ENCODE peak calls at places on chromosomes 1 and 21, in ten cellular contexts. L, U, N, J, V, R, A, P, E and H are unnamed samples.

GRCh38 chr1:244353572-244354091 is 98.1 kb downstream of the ADSS2 start:
- DNase-seq in R (peak; percentile 96), L (peak; percentile 40), N (peak; percentile 76), E (peak; percentile 30), P (peak; percentile 30), J (no peak), A (peak; percentile 69), U (no peak), V (peak; percentile 97), H (peak; percentile 83)

GRCh38 chr1:179079113-179079761 is 2.6 kb upstream of the TOR3A start:
- DNase-seq in E (peak; percentile 81), L (no peak), R (peak; percentile 88), J (no peak), A (peak; percentile 54), U (no peak), V (peak; percentile 81), P (peak; percentile 65), N (peak; percentile 41), H (peak; percentile 82)

GRCh38 chr1:235131961-235132360 is 3.3 kb upstream of the TOMM20 start:
- DNase-seq in J (no peak), L (no peak), E (no peak), P (no peak), A (no peak), R (peak; percentile 26), V (no peak), N (no peak), U (no peak), H (no peak)

GRCh38 chr1:201517631-201518030 is 10.7 kb upstream of the CSRP1 start:
- DNase-seq in U (no peak), L (no peak), E (no peak), A (no peak), R (no peak), P (peak; percentile 16), V (no peak), J (no peak), N (no peak), H (peak; percentile 48)

GRCh38 chr1:25959626-25960025 is 38.2 kb downstream of the PAFAH2 start:
- DNase-seq in E (no peak), N (no peak), V (peak; percentile 60), P (no peak), L (no peak), U (no peak), J (no peak), A (no peak), R (no peak), H (no peak)

GRCh38 chr1:230037261-230037660 is 29.8 kb upstream of the GALNT2 start:
- DNase-seq in E (no peak), N (no peak), L (no peak), V (no peak), P (no peak), A (no peak), R (no peak), U (no peak), J (no peak), H (no peak)

GRCh38 chr21:39633770-39634181 is 21.0 kb downstream of the B3GALT5 start:
- DNase-seq in N (no peak), E (no peak), J (no peak), R (peak; percentile 5), U (no peak), A (no peak), P (no peak), V (peak; percentile 92), L (no peak), H (peak; percentile 92)

GRCh38 chr21:28283652-28284490 is 708.8 kb downstream of the LTN1 start:
- DNase-seq in E (no peak), U (no peak), P (peak; percentile 27), R (peak; percentile 89), V (peak; percentile 94), L (no peak), A (no peak), J (no peak), N (no peak), H (peak; percentile 73)

GRCh38 chr1:236394016-236394481 is at the start of gene EDARADD:
- DNase-seq in A (no peak), J (no peak), V (no peak), E (no peak), R (peak; percentile 6), N (no peak), U (no peak), L (no peak), P (no peak), H (peak; percentile 11)

GRCh38 chr1:230498704-230499103 is 72.6 kb upstream of the PGBD5 start:
- DNase-seq in E (no peak), P (no peak), U (no peak), N (no peak), J (no peak), R (no peak), A (no peak), L (no peak), V (no peak), H (no peak)

GRCh38 chr1:32007591-32007940 is 6.1 kb upstream of the KHDRBS1 start:
- DNase-seq in E (no peak), A (no peak), P (no peak), J (no peak), L (no peak), N (no peak), R (no peak), U (no peak), V (no peak), H (no peak)

GRCh38 chr1:245319161-245319560 is 164.4 kb downstream of the KIF26B start:
- DNase-seq in L (no peak), E (no peak), P (no peak), V (no peak), J (no peak), R (no peak), N (no peak), U (no peak), A (no peak), H (no peak)

GRCh38 chr21:31777857-31778256 is 45.9 kb upstream of the SCAF4 start:
- DNase-seq in N (no peak), L (no peak), U (no peak), R (no peak), V (no peak), J (no peak), E (no peak), A (no peak), P (no peak), H (no peak)

DNA sequence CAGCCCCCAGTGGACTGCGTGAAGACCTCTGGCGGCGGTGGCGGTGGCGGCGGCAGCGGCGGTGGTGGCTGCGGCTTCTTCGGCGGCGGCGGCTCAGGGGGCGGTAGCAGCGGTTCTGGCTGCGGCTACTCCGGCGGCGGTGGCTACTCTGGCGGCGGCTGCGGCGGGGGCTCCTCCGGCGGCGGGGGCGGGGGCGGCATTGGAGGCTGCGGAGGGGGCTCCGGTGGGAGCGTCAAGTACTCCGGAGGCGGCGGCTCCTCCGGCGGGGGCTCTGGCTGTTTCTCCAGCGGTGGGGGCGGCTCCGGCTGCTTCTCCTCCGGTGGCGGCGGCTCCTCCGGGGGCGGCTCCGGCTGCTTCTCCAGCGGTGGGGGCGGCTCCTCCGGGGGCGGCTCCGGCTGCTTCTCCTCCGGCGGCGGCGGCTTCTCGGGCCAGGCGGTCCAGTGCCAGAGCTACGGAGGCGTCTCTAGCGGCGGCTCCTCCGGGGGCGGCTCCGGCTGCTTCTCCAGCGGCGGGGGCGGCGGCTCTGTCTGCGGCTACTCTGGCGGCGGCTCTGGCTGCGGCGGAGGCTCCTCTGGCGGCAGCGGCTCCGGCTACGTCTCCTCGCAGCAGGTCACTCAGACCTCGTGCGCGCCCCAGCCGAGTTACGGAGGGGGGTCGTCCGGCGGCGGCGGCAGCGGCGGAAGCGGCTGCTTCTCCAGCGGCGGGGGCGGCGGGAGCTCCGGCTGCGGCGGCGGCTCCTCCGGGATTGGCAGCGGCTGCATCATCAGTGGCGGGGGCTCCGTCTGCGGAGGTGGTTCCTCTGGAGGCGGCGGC is 1.7 kb downstream of the LORICRIN start:
- DNase-seq in U (no peak), R (no peak), L (no peak), J (no peak), N (peak; percentile 34), A (no peak), E (no peak), V (no peak), P (no peak), H (peak; percentile 4)
- H3K4me3 ChIP-seq in U (peak overlapping the region; percentile 25), R (peak overlapping the region; percentile 19), L (peak overlapping the region; percentile 71), J (peak overlapping the region; percentile 60), N (peak overlapping the region; percentile 40), A (peak overlapping the region; percentile 16), E (peak overlapping the region; percentile 41), V (peak overlapping the region; percentile 16), P (peak overlapping the region; percentile 48), H (peak overlapping the region; percentile 12)

DNA sequence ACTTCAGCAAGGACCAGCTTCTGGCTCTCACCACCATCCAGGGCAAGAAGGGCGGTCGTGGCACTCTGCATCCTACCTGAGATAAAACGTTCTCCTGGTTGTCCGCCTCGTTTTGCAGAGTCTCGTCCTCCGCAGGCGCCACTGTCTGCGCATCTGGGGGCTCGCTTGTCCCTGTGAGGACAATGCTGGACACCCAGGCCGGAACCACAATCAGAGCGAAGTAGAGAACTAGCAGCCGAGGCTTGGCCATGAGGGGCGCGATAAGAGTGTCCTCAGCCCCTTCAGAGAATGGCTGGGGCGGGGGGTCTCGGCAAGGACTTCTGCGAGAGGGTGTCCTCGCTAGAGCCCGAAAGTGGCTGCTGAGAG is 505 bp downstream of the OLFML2B start:
- DNase-seq in E (no peak), J (no peak), V (no peak), P (no peak), L (no peak), R (no peak), A (no peak), N (no peak), U (no peak), H (peak; percentile 15)
- TF ChIP-seq CTCF in E (no peak), J (no peak), V (no peak), P (no peak), L (no peak), R (no peak), A (no peak), N (no peak), U (no peak), H (no peak)

DNA sequence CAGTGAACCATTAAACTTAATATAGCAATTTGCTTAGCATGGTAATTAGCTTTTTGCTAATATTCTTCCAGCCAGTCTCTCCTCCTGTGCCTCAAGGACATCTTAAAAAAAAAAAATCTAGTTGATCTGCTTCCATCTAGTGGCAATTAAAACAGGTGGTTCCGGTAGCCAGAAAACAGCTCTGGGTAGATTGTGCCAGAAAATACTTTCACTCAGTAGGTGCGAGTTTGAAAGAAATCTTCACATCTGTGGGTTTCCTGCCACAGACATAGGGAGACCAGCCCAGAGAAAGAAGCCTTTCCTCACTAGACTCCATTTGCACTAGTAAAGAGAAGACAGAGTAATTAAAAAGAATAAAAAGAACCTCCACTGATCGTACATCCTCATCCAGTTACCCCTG is 17.1 kb downstream of the SELL start:
- DNase-seq in E (no peak), N (no peak), R (no peak), V (no peak), P (no peak), L (no peak), J (no peak), U (no peak), A (no peak), H (no peak)
- H3K4me3 ChIP-seq in E (no peak overlapping the region), N (no peak overlapping the region), R (no peak overlapping the region), V (no peak overlapping the region), P (no peak overlapping the region), L (no peak overlapping the region), J (no peak overlapping the region), U (no peak overlapping the region), A (no peak overlapping the region), H (no peak overlapping the region)

DNA sequence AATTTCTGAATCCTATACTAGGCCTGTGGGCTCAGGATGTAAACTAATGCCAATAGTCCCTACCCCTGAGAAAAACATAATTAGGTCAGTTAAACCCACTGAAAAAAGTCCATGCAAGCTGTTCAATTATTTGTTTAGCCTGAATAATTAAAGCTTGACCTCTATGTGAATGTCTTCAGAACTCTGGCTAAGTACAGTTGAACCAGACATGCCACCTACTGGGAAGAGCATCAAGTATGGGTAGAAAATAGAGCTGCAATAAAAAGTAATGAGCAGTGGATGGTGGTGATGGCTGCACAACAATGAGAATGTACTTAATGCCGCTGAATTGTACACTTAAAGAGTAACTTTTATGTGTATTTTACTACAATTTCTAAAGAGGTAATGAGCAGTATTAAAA is 23.6 kb upstream of the SLC19A2 start:
- DNase-seq in V (no peak), U (no peak), R (no peak), J (no peak), A (no peak), P (no peak), E (no peak), N (no peak), L (no peak), H (no peak)
- TF ChIP-seq CTCF in V (no peak), U (peak; percentile 40), R (no peak), J (no peak), A (no peak), P (no peak), E (no peak), N (no peak), L (no peak), H (no peak)